ENCODE peak calls at places on chromosomes 13 and 19, in six cellular contexts. T is PC-9; K is foreskin fibroblast; S is tibial nerve; L is upper lobe of right lung; G is CD8-positive, alpha-beta T cell. B is an unnamed sample.

GRCh38 chr13:106361621-106362020 is 173.8 kb downstream of the EFNB2 start:
- DNase-seq in T (no peak), K (no peak), S (no peak), L (no peak), G (no peak), B (no peak)

GRCh38 chr13:105428816-105429215 is 1106.6 kb downstream of the EFNB2 start:
- DNase-seq in T (no peak), K (peak), S (no peak), L (no peak), G (no peak), B (no peak)

GRCh38 chr19:50384685-50385535 is 763 bp downstream of the POLD1 start:
- DNase-seq in T (peak), K (peak), S (no peak), L (peak), G (no peak), B (no peak)

GRCh38 chr19:5286465-5287029 is 54.1 kb downstream of the PTPRS start:
- DNase-seq in T (no peak), K (no peak), S (no peak), L (no peak), G (no peak), B (no peak)

GRCh38 chr19:15367439-15367838 is 12.1 kb downstream of the AKAP8 start:
- DNase-seq in T (no peak), K (no peak), S (no peak), L (no peak), G (no peak), B (no peak)

GRCh38 chr13:53778937-53779336 is 750.3 kb downstream of the OLFM4 start:
- DNase-seq in T (no peak), K (no peak), S (no peak), L (no peak), G (no peak), B (no peak)

GRCh38 chr13:53285896-53286430 is 257.4 kb downstream of the OLFM4 start:
- DNase-seq in T (no peak), K (no peak), S (no peak), L (no peak), G (no peak), B (peak)

GRCh38 chr13:40536443-40537113 is 129.9 kb downstream of the FOXO1 start:
- DNase-seq in T (peak), K (no peak), S (no peak), L (no peak), G (no peak), B (no peak)

GRCh38 chr13:81393686-81394085 is 1052.8 kb upstream of the SPRY2 start:
- DNase-seq in T (no peak), K (no peak), S (no peak), L (no peak), G (no peak), B (no peak)

GRCh38 chr19:6023085-6023682 is 45.2 kb upstream of the RANBP3 start:
- DNase-seq in T (no peak), K (peak), S (no peak), L (no peak), G (no peak), B (no peak)

GRCh38 chr13:79492313-79492798 is 11.4 kb downstream of the NDFIP2 start:
- DNase-seq in T (no peak), K (no peak), S (no peak), L (no peak), G (no peak), B (no peak)

GRCh38 chr13:112806761-112807652 is 117.2 kb downstream of the ATP11A start:
- DNase-seq in T (no peak), K (no peak), S (no peak), L (no peak), G (no peak), B (no peak)

GRCh38 chr19:10643968-10644290 is 10.2 kb upstream of the ILF3 start:
- DNase-seq in T (no peak), K (peak), S (no peak), L (no peak), G (no peak), B (no peak)

GRCh38 chr19:58497634-58498170 is 14.1 kb downstream of the SLC27A5 start:
- DNase-seq in T (no peak), K (no peak), S (no peak), L (no peak), G (no peak), B (no peak)

GRCh38 chr19:58499021-58499927 is 12.5 kb downstream of the SLC27A5 start:
- DNase-seq in T (peak), K (peak), S (peak), L (peak), G (peak), B (peak)

GRCh38 chr19:58498316-58499020 is 13.3 kb downstream of the SLC27A5 start:
- DNase-seq in T (no peak), K (no peak), S (peak), L (peak), G (no peak), B (no peak)

GRCh38 chr19:58500242-58500641 is 11.6 kb downstream of the SLC27A5 start:
- DNase-seq in T (no peak), K (no peak), S (no peak), L (no peak), G (no peak), B (no peak)
- H3K4me3 ChIP-seq in T (no peak), K (peak), S (no peak), L (peak), G (no peak), B (no peak)

GRCh38 chr13:111201304-111201940 is 86.3 kb downstream of the ARHGEF7 start:
- DNase-seq in T (no peak), K (no peak), S (no peak), L (no peak), G (no peak), B (no peak)
- H3K4me3 ChIP-seq in T (no peak), K (no peak), S (no peak), L (no peak), G (no peak), B (no peak)

GRCh38 chr19:47545061-47545948 is 27.6 kb downstream of the ZNF541 start:
- DNase-seq in T (no peak), K (peak), S (no peak), L (peak), G (peak), B (no peak)
- H3K4me3 ChIP-seq in T (no peak), K (no peak), S (peak), L (peak), G (peak), B (no peak)

GRCh38 chr13:94706101-94706853 is 6.1 kb downstream of the SOX21 start:
- DNase-seq in T (no peak), K (no peak), S (no peak), L (no peak), G (no peak), B (peak)
- H3K4me3 ChIP-seq in T (no peak), K (no peak), S (no peak), L (no peak), G (no peak), B (no peak)

GRCh38 chr13:74575729-74576125 is 441.5 kb upstream of the KLF12 start:
- DNase-seq in T (no peak), K (peak), S (peak), L (peak), G (peak), B (no peak)

GRCh38 chr13:74573654-74574053 is 439.4 kb upstream of the KLF12 start:
- DNase-seq in T (no peak), K (no peak), S (no peak), L (no peak), G (no peak), B (no peak)

GRCh38 chr13:74576504-74576903 is 442.3 kb upstream of the KLF12 start:
- DNase-seq in T (no peak), K (no peak), S (no peak), L (no peak), G (no peak), B (no peak)

GRCh38 chr13:74571811-74572210 is 437.6 kb upstream of the KLF12 start:
- DNase-seq in T (no peak), K (no peak), S (no peak), L (no peak), G (no peak), B (no peak)

GRCh38 chr13:74574964-74575728 is 440.9 kb upstream of the KLF12 start:
- DNase-seq in T (no peak), K (peak), S (no peak), L (no peak), G (no peak), B (no peak)
- H3K4me3 ChIP-seq in T (no peak), K (peak), S (peak), L (peak), G (peak), B (no peak)

GRCh38 chr19:42177686-42178019 is 39.8 kb downstream of the DEDD2 start:
- DNase-seq in T (no peak), K (no peak), S (no peak), L (no peak), G (no peak), B (no peak)
- H3K4me3 ChIP-seq in T (no peak), K (no peak), S (no peak), L (no peak), G (no peak), B (no peak)

GRCh38 chr19:7787141-7787540 is 24.1 kb downstream of the CLEC4M start:
- DNase-seq in T (no peak), K (no peak), S (no peak), L (no peak), G (no peak), B (no peak)

GRCh38 chr19:7788933-7789323 is 25.9 kb downstream of the CLEC4M start:
- DNase-seq in T (no peak), K (no peak), S (no peak), L (no peak), G (no peak), B (no peak)

GRCh38 chr19:7788178-7788932 is 25.3 kb downstream of the CLEC4M start:
- DNase-seq in T (no peak), K (no peak), S (no peak), L (no peak), G (no peak), B (no peak)

GRCh38 chr19:7789447-7789846 is 26.4 kb downstream of the CLEC4M start:
- DNase-seq in T (no peak), K (no peak), S (no peak), L (no peak), G (no peak), B (no peak)

GRCh38 chr19:7787602-7788177 is 24.6 kb downstream of the CLEC4M start:
- DNase-seq in T (no peak), K (no peak), S (no peak), L (no peak), G (no peak), B (no peak)
- H3K4me3 ChIP-seq in T (no peak), K (no peak), S (no peak), L (peak), G (no peak), B (no peak)

GRCh38 chr19:12913871-12914690 is 5.0 kb downstream of the SYCE2 start:
- DNase-seq in T (no peak), K (peak), S (no peak), L (no peak), G (peak), B (no peak)
- H3K4me3 ChIP-seq in T (no peak), K (no peak), S (peak), L (no peak), G (peak), B (no peak)

GRCh38 chr19:1503925-1504430 is 8.8 kb downstream of the ADAMTSL5 start:
- DNase-seq in T (no peak), K (no peak), S (no peak), L (no peak), G (no peak), B (no peak)
- H3K4me3 ChIP-seq in T (no peak), K (no peak), S (no peak), L (no peak), G (no peak), B (no peak)